ENCODE peak calls at places on chromosome 4, in seven cellular contexts. One of them, this sample, is unnamed.

GRCh38 chr4:78185117-78185516 is 128.0 kb downstream of the FRAS1 start:
- DNase-seq in NCI-H524: no peak
- DNase-seq in activated naive CD4-positive, alpha-beta T cell: no peak
- DNase-seq in globus pallidus: no peak
- DNase-seq in Right ventricle myocardium inferior: no peak
- DNase-seq in neuronal stem cell: no peak
- DNase-seq in GM10248: no peak
- DNase-seq in this sample: no peak

GRCh38 chr4:153931804-153932203 is 142.9 kb upstream of the SFRP2 start:
- DNase-seq in Right ventricle myocardium inferior: no peak
- DNase-seq in globus pallidus: no peak
- DNase-seq in neuronal stem cell: no peak
- DNase-seq in GM10248: no peak
- DNase-seq in activated naive CD4-positive, alpha-beta T cell: no peak
- DNase-seq in NCI-H524: no peak
- DNase-seq in this sample: no peak

GRCh38 chr4:56786955-56787354 is 34.5 kb downstream of the SPINK2 start:
- DNase-seq in neuronal stem cell: no peak
- DNase-seq in NCI-H524: peak
- DNase-seq in GM10248: no peak
- DNase-seq in Right ventricle myocardium inferior: peak
- DNase-seq in activated naive CD4-positive, alpha-beta T cell: no peak
- DNase-seq in globus pallidus: no peak
- DNase-seq in this sample: no peak

GRCh38 chr4:31104033-31104432 is 383.9 kb downstream of the PCDH7 start:
- DNase-seq in neuronal stem cell: no peak
- DNase-seq in GM10248: no peak
- DNase-seq in globus pallidus: no peak
- DNase-seq in activated naive CD4-positive, alpha-beta T cell: no peak
- DNase-seq in NCI-H524: no peak
- DNase-seq in Right ventricle myocardium inferior: no peak
- DNase-seq in this sample: no peak

GRCh38 chr4:150212927-150213326 is 134.7 kb downstream of the DCLK2 start:
- DNase-seq in GM10248: no peak
- DNase-seq in NCI-H524: no peak
- DNase-seq in globus pallidus: no peak
- DNase-seq in activated naive CD4-positive, alpha-beta T cell: no peak
- DNase-seq in neuronal stem cell: no peak
- DNase-seq in Right ventricle myocardium inferior: no peak
- DNase-seq in this sample: no peak

GRCh38 chr4:129929052-129929451 is 833.1 kb downstream of the C4orf33 start:
- DNase-seq in globus pallidus: no peak
- DNase-seq in GM10248: no peak
- DNase-seq in NCI-H524: peak
- DNase-seq in activated naive CD4-positive, alpha-beta T cell: no peak
- DNase-seq in Right ventricle myocardium inferior: no peak
- DNase-seq in neuronal stem cell: no peak
- DNase-seq in this sample: no peak

GRCh38 chr4:56026596-56026995 is 77.9 kb downstream of the CEP135 start:
- DNase-seq in neuronal stem cell: no peak
- DNase-seq in activated naive CD4-positive, alpha-beta T cell: no peak
- DNase-seq in Right ventricle myocardium inferior: no peak
- DNase-seq in globus pallidus: no peak
- DNase-seq in GM10248: no peak
- DNase-seq in NCI-H524: no peak
- DNase-seq in this sample: no peak

GRCh38 chr4:140113653-140114052 is 40.3 kb downstream of the MAML3 start:
- DNase-seq in NCI-H524: no peak
- DNase-seq in globus pallidus: no peak
- DNase-seq in GM10248: no peak
- DNase-seq in Right ventricle myocardium inferior: no peak
- DNase-seq in neuronal stem cell: no peak
- DNase-seq in activated naive CD4-positive, alpha-beta T cell: no peak
- DNase-seq in this sample: no peak

GRCh38 chr4:182577411-182577810 is 334.2 kb downstream of the TENM3 start:
- DNase-seq in GM10248: no peak
- DNase-seq in NCI-H524: no peak
- DNase-seq in activated naive CD4-positive, alpha-beta T cell: no peak
- DNase-seq in Right ventricle myocardium inferior: no peak
- DNase-seq in globus pallidus: no peak
- DNase-seq in neuronal stem cell: no peak
- DNase-seq in this sample: no peak

GRCh38 chr4:121690001-121690400 is 6.8 kb downstream of the ANXA5 start:
- DNase-seq in neuronal stem cell: no peak
- DNase-seq in GM10248: no peak
- DNase-seq in globus pallidus: no peak
- DNase-seq in NCI-H524: no peak
- DNase-seq in Right ventricle myocardium inferior: no peak
- DNase-seq in activated naive CD4-positive, alpha-beta T cell: no peak
- DNase-seq in this sample: no peak